ENCODE peak calls at places on chromosome 7, in six cellular contexts. One of them, this sample, is unnamed.

GRCh38 chr7:115618676-115619075 is 411.9 kb downstream of the TFEC start:
- DNase-seq in GM12891: no peak
- DNase-seq in K562: no peak
- DNase-seq in HepG2: no peak
- DNase-seq in H1: no peak
- DNase-seq in GM12878: no peak
- DNase-seq in this sample: no peak

GRCh38 chr7:143362126-143362961 is at the start of gene FAM131B:
- DNase-seq in GM12891: peak; percentile 59
- DNase-seq in K562: peak; percentile 49
- DNase-seq in HepG2: no peak
- DNase-seq in H1: peak; percentile 76
- DNase-seq in GM12878: no peak
- DNase-seq in this sample: peak; percentile 50

GRCh38 chr7:13016633-13017324 is 329.3 kb downstream of the ARL4A start:
- DNase-seq in GM12891: no peak
- DNase-seq in K562: no peak
- DNase-seq in HepG2: peak; percentile 86
- DNase-seq in H1: no peak
- DNase-seq in GM12878: no peak
- DNase-seq in this sample: no peak

GRCh38 chr7:32219416-32219815 is 149.2 kb upstream of the PDE1C start:
- DNase-seq in GM12891: no peak
- DNase-seq in K562: no peak
- DNase-seq in HepG2: no peak
- DNase-seq in H1: peak; percentile 16
- DNase-seq in GM12878: no peak
- DNase-seq in this sample: no peak

GRCh38 chr7:150368098-150368883 is at the start of gene REPIN1:
- DNase-seq in GM12891: peak; percentile 79
- DNase-seq in K562: peak; percentile 97
- DNase-seq in HepG2: peak; percentile 86
- DNase-seq in H1: peak; percentile 92
- DNase-seq in GM12878: no peak
- DNase-seq in this sample: peak; percentile 82

GRCh38 chr7:43585521-43585920 is 2.6 kb downstream of the STK17A start:
- DNase-seq in GM12891: no peak
- DNase-seq in K562: no peak
- DNase-seq in HepG2: peak; percentile 43
- DNase-seq in H1: no peak
- DNase-seq in GM12878: no peak
- DNase-seq in this sample: no peak

GRCh38 chr7:155338632-155339320 is 41.1 kb downstream of the INSIG1 start:
- DNase-seq in GM12891: no peak
- DNase-seq in K562: no peak
- DNase-seq in HepG2: no peak
- DNase-seq in H1: peak; percentile 40
- DNase-seq in GM12878: no peak
- DNase-seq in this sample: no peak

GRCh38 chr7:1719913-1720312 is 49.8 kb downstream of the ELFN1 start:
- DNase-seq in GM12891: no peak
- DNase-seq in K562: no peak
- DNase-seq in HepG2: no peak
- DNase-seq in H1: no peak
- DNase-seq in GM12878: no peak
- DNase-seq in this sample: no peak

GRCh38 chr7:41247128-41247865 is 455.6 kb downstream of the INHBA start:
- DNase-seq in GM12891: no peak
- DNase-seq in K562: no peak
- DNase-seq in HepG2: no peak
- DNase-seq in H1: no peak
- DNase-seq in GM12878: no peak
- DNase-seq in this sample: no peak

GRCh38 chr7:70698219-70698832 is 433.6 kb upstream of the GALNT17 start:
- DNase-seq in GM12891: no peak
- DNase-seq in K562: peak; percentile 68
- DNase-seq in HepG2: peak; percentile 38
- DNase-seq in H1: no peak
- DNase-seq in GM12878: no peak
- DNase-seq in this sample: no peak

GRCh38 chr7:73921623-73922528 is 60.9 kb downstream of the TMEM270 start:
- DNase-seq in GM12891: no peak
- DNase-seq in K562: no peak
- DNase-seq in HepG2: no peak
- DNase-seq in H1: peak; percentile 44
- DNase-seq in GM12878: no peak
- DNase-seq in this sample: no peak

GRCh38 chr7:96701258-96701657 is 8.4 kb downstream of the SEM1 start:
- DNase-seq in GM12891: no peak
- DNase-seq in K562: no peak
- DNase-seq in HepG2: peak; percentile 67
- DNase-seq in H1: no peak
- DNase-seq in GM12878: no peak
- DNase-seq in this sample: no peak

GRCh38 chr7:39700932-39701331 is 77.6 kb downstream of the RALA start:
- DNase-seq in GM12891: no peak
- DNase-seq in K562: no peak
- DNase-seq in HepG2: no peak
- DNase-seq in H1: no peak
- DNase-seq in GM12878: no peak
- DNase-seq in this sample: no peak

GRCh38 chr7:142481548-142481947 is 223.7 kb upstream of the PRSS58 start:
- DNase-seq in GM12891: no peak
- DNase-seq in K562: no peak
- DNase-seq in HepG2: no peak
- DNase-seq in H1: no peak
- DNase-seq in GM12878: no peak
- DNase-seq in this sample: no peak

GRCh38 chr7:139133335-139134139 is 24.0 kb upstream of the ZC3HAV1 start:
- DNase-seq in GM12891: peak; percentile 55
- DNase-seq in K562: peak; percentile 90
- DNase-seq in HepG2: peak; percentile 70
- DNase-seq in H1: peak; percentile 92
- DNase-seq in GM12878: peak; percentile 53
- DNase-seq in this sample: peak; percentile 64
- TF ChIP-seq POLR2A in GM12891: no peak
- TF ChIP-seq POLR2A in K562: peak; percentile 82
- TF ChIP-seq POLR2A in HepG2: peak; percentile 70
- TF ChIP-seq POLR2A in H1: no peak
- TF ChIP-seq POLR2A in GM12878: peak; percentile 75
- TF ChIP-seq POLR2A in this sample: peak; percentile 57

GRCh38 chr7:130268463-130269317 is 2.0 kb downstream of the CPA2 start:
- DNase-seq in GM12891: no peak
- DNase-seq in K562: no peak
- DNase-seq in HepG2: no peak
- DNase-seq in H1: no peak
- DNase-seq in GM12878: no peak
- DNase-seq in this sample: no peak
- TF ChIP-seq TAF1 in GM12891: no peak
- TF ChIP-seq TAF1 in K562: no peak
- TF ChIP-seq TAF1 in HepG2: no peak
- TF ChIP-seq TAF1 in H1: no peak
- TF ChIP-seq TAF1 in GM12878: no peak
- TF ChIP-seq TAF1 in this sample: no peak

GRCh38 chr7:151457534-151457933 is 17.6 kb upstream of the CRYGN start:
- DNase-seq in GM12891: no peak
- DNase-seq in K562: no peak
- DNase-seq in HepG2: no peak
- DNase-seq in H1: no peak
- DNase-seq in GM12878: no peak
- DNase-seq in this sample: no peak

GRCh38 chr7:151461096-151461941 is 21.4 kb upstream of the CRYGN start:
- DNase-seq in GM12891: no peak
- DNase-seq in K562: no peak
- DNase-seq in HepG2: no peak
- DNase-seq in H1: no peak
- DNase-seq in GM12878: no peak
- DNase-seq in this sample: no peak

GRCh38 chr7:151461942-151462230 is 21.9 kb upstream of the CRYGN start:
- DNase-seq in GM12891: no peak
- DNase-seq in K562: no peak
- DNase-seq in HepG2: no peak
- DNase-seq in H1: no peak
- DNase-seq in GM12878: no peak
- DNase-seq in this sample: no peak

GRCh38 chr7:151460474-151460855 is 20.5 kb upstream of the CRYGN start:
- DNase-seq in GM12891: no peak
- DNase-seq in K562: no peak
- DNase-seq in HepG2: no peak
- DNase-seq in H1: peak; percentile 45
- DNase-seq in GM12878: no peak
- DNase-seq in this sample: no peak

GRCh38 chr7:151459726-151460473 is 20.0 kb upstream of the CRYGN start:
- DNase-seq in GM12891: no peak
- DNase-seq in K562: peak; percentile 8
- DNase-seq in HepG2: peak; percentile 79
- DNase-seq in H1: peak; percentile 67
- DNase-seq in GM12878: no peak
- DNase-seq in this sample: no peak
- TF ChIP-seq POLR2AphosphoS5 in GM12891: no peak
- TF ChIP-seq POLR2AphosphoS5 in K562: no peak
- TF ChIP-seq POLR2AphosphoS5 in HepG2: no peak
- TF ChIP-seq POLR2AphosphoS5 in H1: no peak
- TF ChIP-seq POLR2AphosphoS5 in GM12878: no peak
- TF ChIP-seq POLR2AphosphoS5 in this sample: no peak

GRCh38 chr7:66099551-66100407 is 14.9 kb upstream of the CRCP start:
- DNase-seq in GM12891: no peak
- DNase-seq in K562: peak; percentile 71
- DNase-seq in HepG2: no peak
- DNase-seq in H1: peak; percentile 66
- DNase-seq in GM12878: no peak
- DNase-seq in this sample: no peak
- TF ChIP-seq POLR2A in GM12891: no peak
- TF ChIP-seq POLR2A in K562: peak; percentile 94
- TF ChIP-seq POLR2A in HepG2: no peak
- TF ChIP-seq POLR2A in H1: no peak
- TF ChIP-seq POLR2A in GM12878: peak; percentile 40
- TF ChIP-seq POLR2A in this sample: no peak